ENCODE peak calls at places on chromosome 11, in four cellular contexts. O is mesenteric fat pad, R is EL, L is mucosa of gallbladder. I is an unnamed sample.

GRCh38 chr11:92340839-92341238 is 116.2 kb downstream of the FAT3 start:
- DNase-seq in O (no peak), R (peak), L (peak), I (no peak)

GRCh38 chr11:118353084-118353710 is 6.2 kb upstream of the UBE4A start:
- DNase-seq in O (no peak), R (peak), L (no peak), I (peak)

GRCh38 chr11:61771995-61772455 is 19.6 kb downstream of the MYRF start:
- DNase-seq in O (no peak), R (no peak), L (no peak), I (no peak)

GRCh38 chr11:112769170-112769569 is 192.1 kb upstream of the NCAM1 start:
- DNase-seq in O (no peak), R (no peak), L (no peak), I (no peak)

GRCh38 chr11:68872216-68873003 is 30.7 kb upstream of the CPT1A start:
- DNase-seq in O (no peak), R (peak), L (no peak), I (peak)

GRCh38 chr11:83054001-83054400 is 17.7 kb downstream of the RAB30 start:
- DNase-seq in O (no peak), R (no peak), L (no peak), I (no peak)

GRCh38 chr11:6200975-6201374 is 2.0 kb downstream of the OR52W1 start:
- DNase-seq in O (no peak), R (no peak), L (peak), I (no peak)

GRCh38 chr11:87870081-87870480 is 305.2 kb downstream of the RAB38 start:
- DNase-seq in O (no peak), R (peak), L (no peak), I (peak)

GRCh38 chr11:134684576-134684975 is 272.5 kb upstream of the B3GAT1 start:
- DNase-seq in O (no peak), R (no peak), L (no peak), I (no peak)

GRCh38 chr11:11578542-11578941 is 43.3 kb downstream of the GALNT18 start:
- DNase-seq in O (no peak), R (no peak), L (peak), I (no peak)

GRCh38 chr11:59556115-59556882 is 45.0 kb downstream of the OR4D9 start:
- DNase-seq in O (no peak), R (peak), L (peak), I (peak)

GRCh38 chr11:19607656-19608360 is 104.8 kb upstream of the NAV2 start:
- DNase-seq in O (no peak), R (no peak), L (no peak), I (no peak)

GRCh38 chr11:1567052-1567720 is 4.9 kb downstream of the DUSP8 start:
- DNase-seq in O (no peak), R (no peak), L (no peak), I (no peak)

I was measured in foreskin fibroblast.